ENCODE peak calls at places on chromosomes 12 and 14, in five cellular contexts. L is activated T-cell treated with anti-CD3 and anti-CD28 coated beads, Interleukin-2, amount 50 U/mL, for 24 hours; W is EH; I is GM12865; T is body of pancreas. K is an unnamed sample.

GRCh38 chr12:11658796-11659195 is 9.3 kb downstream of the ETV6 start:
- DNase-seq in T (no peak), L (no peak), I (no peak), W (peak; percentile 90), K (no peak)

GRCh38 chr14:70188292-70188607 is 501 bp downstream of the SLC8A3 start:
- DNase-seq in L (peak; percentile 35), W (peak; percentile 13), I (peak; percentile 25), T (no peak), K (no peak)

GRCh38 chr12:20220339-20220738 is 148.0 kb upstream of the PDE3A start:
- DNase-seq in I (peak; percentile 50), W (peak; percentile 69), L (no peak), T (no peak), K (no peak)

GRCh38 chr14:68380304-68380840 is 412.5 kb downstream of the ZFP36L1 start:
- DNase-seq in T (no peak), W (peak; percentile 49), L (no peak), I (peak; percentile 87), K (no peak)

GRCh38 chr14:60862283-60862682 is 118.6 kb downstream of the TRMT5 start:
- DNase-seq in W (peak; percentile 21), T (peak; percentile 62), I (no peak), L (no peak), K (no peak)

GRCh38 chr12:124914392-124915248 is at the start of gene UBC:
- DNase-seq in T (peak; percentile 96), L (peak; percentile 92), I (peak; percentile 97), W (peak; percentile 86), K (peak; percentile 96)

GRCh38 chr14:103819503-103820307 is 27.7 kb downstream of the PPP1R13B start:
- DNase-seq in L (no peak), I (peak; percentile 11), W (peak; percentile 17), T (peak; percentile 78), K (no peak)

GRCh38 chr12:49883065-49883464 is 20.6 kb downstream of the FAIM2 start:
- DNase-seq in W (no peak), T (no peak), L (no peak), I (no peak), K (no peak)

GRCh38 chr14:81018245-81018644 is 62.8 kb downstream of the TSHR start:
- DNase-seq in T (no peak), L (no peak), I (no peak), W (no peak), K (no peak)

GRCh38 chr12:11771895-11772502 is 122.5 kb downstream of the ETV6 start:
- DNase-seq in I (peak; percentile 52), L (no peak), T (no peak), W (peak; percentile 49), K (no peak)

GRCh38 chr12:120710805-120711296 is 593 bp downstream of the UNC119B start:
- DNase-seq in T (peak; percentile 29), I (peak; percentile 37), W (peak; percentile 35), L (peak; percentile 57), K (peak; percentile 70)

GRCh38 chr12:38921025-38921677 is 15.8 kb upstream of the CPNE8 start:
- DNase-seq in W (no peak), I (peak; percentile 75), L (no peak), T (peak; percentile 56), K (peak; percentile 70)

GRCh38 chr12:1360812-1361211 is 233.6 kb downstream of the FBXL14 start:
- DNase-seq in L (no peak), I (no peak), W (peak; percentile 92), T (no peak), K (no peak)

GRCh38 chr12:6953417-6954315 is 2.5 kb downstream of the PTPN6 start:
- DNase-seq in I (peak; percentile 96), L (peak; percentile 86), T (no peak), W (peak; percentile 69), K (peak; percentile 94)

GRCh38 chr12:12482150-12482761 is 80.4 kb downstream of the DUSP16 start:
- DNase-seq in W (no peak), L (peak; percentile 54), I (no peak), T (no peak), K (no peak)

GRCh38 chr14:52380294-52380693 is 66.2 kb downstream of the PTGER2 start:
- DNase-seq in W (peak; percentile 4), I (peak; percentile 46), T (no peak), L (no peak), K (no peak)

GRCh38 chr12:2347844-2348476 is 295.2 kb downstream of the CACNA1C start:
- DNase-seq in L (no peak), W (no peak), I (no peak), T (no peak), K (no peak)

GRCh38 chr12:43676183-43676813 is 82.3 kb downstream of the PUS7L start:
- DNase-seq in L (no peak), T (no peak), I (peak; percentile 58), W (peak; percentile 25), K (no peak)

GRCh38 chr12:57738661-57739237 is at the start of gene AGAP2:
- DNase-seq in W (no peak), I (no peak), L (no peak), T (no peak), K (no peak)

GRCh38 chr12:103924761-103925641 is 5.2 kb upstream of the HSP90B1 start:
- DNase-seq in W (peak; percentile 81), T (no peak), L (peak; percentile 70), I (peak; percentile 97), K (peak; percentile 81)